ENCODE peak calls at places on chromosomes 1 and 21, in four cellular contexts. B is uterus, G is transverse colon, L is thoracic aorta. D is an unnamed sample. For H3K27me3, the result is how much of the 10 kb centered on the place peaks cover.

GRCh38 chr1:180791806-180792205 is 120.9 kb upstream of the KIAA1614 start:
- DNase-seq in B (no peak), L (no peak), G (no peak), D (no peak)

GRCh38 chr1:223712184-223712855 is at the start of gene CAPN2:
- DNase-seq in G (peak), L (no peak), B (peak), D (peak)

GRCh38 chr1:235397733-235398132 is 30.5 kb downstream of the TBCE start:
- DNase-seq in G (no peak), B (no peak), L (no peak), D (no peak)

GRCh38 chr1:210231846-210232523 is 611 bp upstream of the SERTAD4 start:
- DNase-seq in L (no peak), B (peak), G (no peak), D (no peak)

GRCh38 chr1:59332983-59333382 is 36.1 kb downstream of the FGGY start:
- DNase-seq in B (no peak), G (no peak), L (no peak), D (no peak)

GRCh38 chr1:109838838-109839240 is 71.8 kb upstream of the CSF1 start:
- DNase-seq in B (no peak), L (no peak), G (no peak), D (no peak)

GRCh38 chr1:103561612-103562395 is 9.6 kb upstream of the AMY2B start:
- DNase-seq in G (no peak), L (no peak), B (no peak), D (peak)

GRCh38 chr1:36620142-36620541 is 137.4 kb upstream of the CSF3R start:
- DNase-seq in G (no peak), L (no peak), B (no peak), D (no peak)

GRCh38 chr1:184838374-184838995 is 83.8 kb upstream of the EDEM3 start:
- DNase-seq in G (peak), B (peak), L (peak), D (no peak)

GRCh38 chr1:5753431-5754078 is 238.7 kb downstream of the NPHP4 start:
- DNase-seq in G (no peak), L (no peak), B (no peak), D (no peak)

GRCh38 chr1:32105338-32105737 is 2.5 kb upstream of the KPNA6 start:
- DNase-seq in G (no peak), B (no peak), L (no peak), D (no peak)

GRCh38 chr1:105386489-105386888 is 1636.8 kb downstream of the AMY1C start:
- DNase-seq in G (no peak), L (no peak), B (no peak), D (no peak)

GRCh38 chr1:168498159-168498609 is 45.6 kb downstream of the XCL2 start:
- DNase-seq in G (no peak), L (no peak), B (no peak), D (no peak)

GRCh38 chr1:13808729-13809131 is 108.7 kb downstream of the PRDM2 start:
- DNase-seq in B (peak), G (no peak), L (no peak), D (no peak)

GRCh38 chr1:75396258-75396657 is 214.7 kb downstream of the SLC44A5 start:
- DNase-seq in B (no peak), L (no peak), G (no peak), D (no peak)

GRCh38 chr1:173405758-173406344 is 71.3 kb upstream of the PRDX6 start:
- DNase-seq in G (no peak), L (no peak), B (no peak), D (no peak)

GRCh38 chr1:53197301-53198205 is 929 bp downstream of the CPT2 start:
- DNase-seq in G (no peak), L (no peak), B (no peak), D (peak)

GRCh38 chr1:168520832-168521231 is 23.0 kb downstream of the XCL2 start:
- DNase-seq in G (no peak), L (no peak), B (no peak), D (no peak)

GRCh38 chr1:12275370-12275769 is 45.5 kb downstream of the VPS13D start:
- DNase-seq in L (no peak), B (peak), G (peak), D (peak)

GRCh38 chr1:227756172-227756959 is 21.1 kb downstream of the SNAP47 start:
- DNase-seq in G (peak), B (peak), L (no peak), D (no peak)

GRCh38 chr1:61210435-61211012 is 128.2 kb downstream of the NFIA start:
- DNase-seq in B (no peak), G (no peak), L (no peak), D (no peak)

GRCh38 chr21:29182674-29183073 is 52.2 kb downstream of the MAP3K7CL start:
- DNase-seq in B (no peak), G (no peak), L (no peak), D (no peak)

GRCh38 chr1:93839756-93840155 is 39.2 kb downstream of the DNTTIP2 start:
- DNase-seq in L (no peak), G (no peak), B (no peak), D (no peak)

GRCh38 chr1:211621471-211622198 is 42.7 kb upstream of the SLC30A1 start:
- DNase-seq in B (no peak), L (no peak), G (no peak), D (no peak)

GRCh38 chr1:118993712-118994049 is 5.5 kb upstream of the TBX15 start:
- DNase-seq in G (no peak), B (no peak), L (no peak), D (no peak)

GRCh38 chr1:110380667-110381283 is 10.1 kb downstream of the SLC16A4 start:
- DNase-seq in B (no peak), G (no peak), L (no peak), D (no peak)

DNA sequence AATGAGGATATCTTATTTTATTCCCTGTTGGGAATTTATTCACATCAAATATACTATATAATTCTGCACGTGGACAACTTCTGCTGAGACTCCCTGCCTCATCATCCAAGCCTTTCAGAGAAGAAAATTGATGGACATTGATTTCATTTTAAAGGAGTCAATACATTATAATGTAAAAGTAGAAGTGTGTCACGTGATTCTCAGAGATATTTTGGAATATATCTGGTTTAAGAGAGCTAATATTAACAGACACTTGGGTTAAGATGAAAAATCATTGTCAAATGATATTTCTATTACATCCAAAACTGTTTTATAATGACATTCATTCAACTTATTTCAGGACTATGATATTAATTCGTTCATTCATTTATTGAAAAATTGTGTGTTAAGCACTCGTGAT is 314.2 kb downstream of the ADGRL2 start:
- DNase-seq in G (no peak), B (no peak), L (no peak), D (no peak)
- H3K27me3 ChIP-seq in G (under half), B (under half), L (under half), D (under half)

GRCh38 chr1:160133990-160134770 is 17.2 kb upstream of the ATP1A4 start:
- DNase-seq in B (no peak), L (no peak), G (no peak), D (peak)
- H3K27me3 ChIP-seq in B (under half), L (under half), G (under half), D (under half)

GRCh38 chr1:15153184-15153841 is at the start of gene TMEM51:
- DNase-seq in L (no peak), G (peak), B (peak), D (peak)

GRCh38 chr1:15151871-15152270 is 1.7 kb upstream of the TMEM51 start:
- DNase-seq in G (no peak), L (no peak), B (no peak), D (no peak)

GRCh38 chr1:15151377-15151806 is 2.2 kb upstream of the TMEM51 start:
- DNase-seq in G (no peak), B (no peak), L (no peak), D (no peak)

GRCh38 chr1:15153842-15154479 is 414 bp downstream of the TMEM51 start:
- DNase-seq in L (no peak), G (peak), B (peak), D (peak)

DNA sequence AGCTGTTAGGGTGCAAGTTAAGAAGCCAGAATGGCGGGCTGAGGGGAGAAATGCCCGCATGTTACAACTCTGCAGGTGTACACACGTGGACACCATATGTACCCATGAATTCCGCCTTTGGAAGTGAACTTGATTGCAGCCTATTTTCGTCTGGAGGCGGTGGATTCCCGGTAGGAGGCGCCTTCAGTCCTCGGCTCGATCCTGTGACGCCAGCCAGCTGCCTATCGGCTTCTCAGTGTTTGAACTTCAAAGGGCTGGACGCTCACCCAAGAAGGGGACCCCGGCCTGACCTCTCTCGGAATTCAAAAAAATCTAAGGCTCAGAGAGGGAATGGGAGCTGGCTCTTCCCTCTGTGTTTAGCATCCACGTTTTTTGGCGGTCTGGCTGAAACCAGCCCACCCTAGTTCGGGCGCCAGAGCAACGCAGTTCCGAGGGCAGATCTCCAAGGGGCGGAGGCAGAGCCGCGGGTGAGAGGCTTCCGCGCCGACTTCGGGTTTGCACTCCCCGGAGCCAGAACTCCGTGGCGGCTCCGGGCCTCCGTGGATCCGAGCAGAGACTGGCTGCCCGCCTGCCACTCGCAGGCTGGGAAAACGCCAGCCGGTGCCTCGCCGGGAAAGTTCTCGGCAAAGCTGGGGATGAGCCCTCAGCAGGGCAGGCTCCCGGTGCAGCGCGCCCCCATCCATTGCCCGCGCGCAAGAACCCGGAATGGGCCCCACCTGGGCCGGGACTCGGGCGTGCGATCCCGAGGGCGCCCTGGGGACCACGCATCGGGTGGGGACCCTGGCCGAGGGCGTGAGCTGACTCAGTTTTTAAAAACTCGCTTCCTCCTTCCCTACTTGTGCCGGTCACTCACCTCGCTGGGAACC is 996 bp upstream of the TMEM51 start:
- DNase-seq in B (peak), L (peak), G (peak), D (peak)
- H3K27me3 ChIP-seq in B (under half), L (under half), G (under half), D (under half)

GRCh38 chr1:112923234-112923955 is 32.6 kb downstream of the SLC16A1 start:
- DNase-seq in L (no peak), G (no peak), B (no peak), D (no peak)

GRCh38 chr1:112923956-112924349 is 32.0 kb downstream of the SLC16A1 start:
- DNase-seq in B (no peak), G (no peak), L (no peak), D (peak)

GRCh38 chr1:112926858-112927257 is 29.1 kb downstream of the SLC16A1 start:
- DNase-seq in L (no peak), G (no peak), B (no peak), D (no peak)

GRCh38 chr1:112927462-112927971 is 28.5 kb downstream of the SLC16A1 start:
- DNase-seq in L (no peak), B (no peak), G (no peak), D (no peak)

GRCh38 chr1:112925015-112925414 is 31.0 kb downstream of the SLC16A1 start:
- DNase-seq in G (no peak), L (no peak), B (no peak), D (no peak)
- H3K27me3 ChIP-seq in G (under half), L (under half), B (under half), D (under half)

GRCh38 chr1:939511-940107 is 15.9 kb downstream of the SAMD11 start:
- DNase-seq in G (no peak), B (no peak), L (no peak), D (peak)

GRCh38 chr1:940121-941026 is 16.7 kb downstream of the SAMD11 start:
- DNase-seq in B (peak), G (peak), L (no peak), D (peak)

GRCh38 chr1:941588-942383 is 17.3 kb downstream of the NOC2L start:
- DNase-seq in G (peak), L (no peak), B (peak), D (peak)

GRCh38 chr1:942411-942821 is 16.6 kb downstream of the NOC2L start:
- DNase-seq in B (no peak), G (no peak), L (no peak), D (peak)

GRCh38 chr1:941027-941587 is 17.4 kb downstream of the SAMD11 start:
- DNase-seq in L (no peak), B (no peak), G (no peak), D (peak)
- H3K27me3 ChIP-seq in L (under half), B (under half), G (half or more), D (half or more)

GRCh38 chr21:33924766-33925100 is 9.1 kb upstream of the ATP5PO start:
- DNase-seq in L (no peak), B (no peak), G (peak), D (no peak)

GRCh38 chr21:33924079-33924765 is 8.6 kb upstream of the ATP5PO start:
- DNase-seq in B (peak), G (peak), L (peak), D (peak)
- H3K27me3 ChIP-seq in B (under half), G (under half), L (under half), D (under half)

GRCh38 chr1:85151446-85151845 is 49.4 kb downstream of the SYDE2 start:
- DNase-seq in L (no peak), B (no peak), G (no peak), D (no peak)
- H3K27me3 ChIP-seq in L (under half), B (under half), G (under half), D (under half)

DNA sequence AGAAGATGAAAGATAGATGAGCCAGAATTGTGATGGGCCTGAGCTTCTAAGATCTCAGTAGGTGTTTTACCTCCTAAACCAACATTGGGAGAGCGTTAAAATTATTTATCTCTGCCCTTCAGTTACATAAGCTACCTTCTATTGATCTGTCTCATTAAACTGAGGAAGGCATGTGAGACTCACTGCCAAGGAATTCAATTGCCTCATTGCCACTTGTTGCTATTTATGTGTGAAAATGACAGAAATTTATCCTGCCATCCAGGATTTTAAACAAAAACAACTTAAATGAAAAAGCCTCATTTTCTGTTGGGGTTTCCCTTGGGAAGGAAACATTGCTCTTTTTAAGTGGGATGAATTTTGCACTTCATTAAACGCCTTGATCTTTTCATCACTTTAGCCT is 78.7 kb upstream of the RUNX1 start:
- DNase-seq in L (no peak), B (no peak), G (no peak), D (no peak)
- H3K27me3 ChIP-seq in L (under half), B (under half), G (under half), D (under half)

DNA sequence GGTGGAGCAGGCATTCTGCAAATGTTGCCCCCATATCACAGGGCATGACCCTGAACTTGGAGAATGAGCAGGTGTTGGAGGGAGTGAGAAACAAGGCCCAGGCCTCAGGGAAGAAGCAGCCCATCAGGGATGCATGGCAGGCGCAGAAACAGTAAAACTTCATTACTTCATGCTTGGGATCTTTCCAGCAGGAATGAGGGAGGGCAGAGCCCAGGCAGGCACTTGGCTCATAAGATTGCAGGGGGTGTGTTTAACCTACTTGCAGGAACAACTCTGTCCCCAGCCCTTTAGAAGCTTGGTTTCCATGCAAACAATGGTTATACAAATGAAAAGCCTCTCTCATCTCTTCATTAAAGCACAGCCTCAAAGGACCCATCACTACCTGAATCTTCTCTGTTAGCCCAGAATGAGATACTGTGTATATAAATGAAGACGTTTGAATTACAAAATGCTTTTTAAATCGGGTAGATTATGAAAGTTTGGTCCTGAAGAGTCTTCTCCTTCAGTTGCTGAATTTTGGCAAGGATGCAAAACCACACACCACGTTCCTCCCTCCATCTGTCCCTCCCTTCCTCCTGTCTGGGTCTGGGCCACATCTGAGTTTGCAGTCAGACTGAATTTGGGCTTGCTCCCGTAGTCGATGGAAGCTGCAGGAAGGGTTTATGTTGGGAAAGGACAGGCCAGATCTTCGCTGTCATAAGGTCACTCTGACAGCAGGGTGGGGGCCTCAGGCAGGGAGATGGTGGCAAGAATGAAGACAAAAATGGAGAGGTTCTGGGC is 154.4 kb upstream of the KLHDC7A start:
- DNase-seq in G (no peak), L (no peak), B (no peak), D (no peak)
- H3K27me3 ChIP-seq in G (under half), L (under half), B (under half), D (under half)

D was measured in H7.